ENCODE peak calls at places on chromosome 15, in five cellular contexts. One of them, this sample, is unnamed.
A peak's percentile ranks its signal among the peaks of the same experiment; 100 is the strongest.

GRCh38 chr15:81516461-81516860 is 142.4 kb upstream of the TMC3 start:
- DNase-seq in endodermal cell: no peak
- DNase-seq in HCT116: no peak
- DNase-seq in stomach: no peak
- DNase-seq in naive thymus-derived CD4-positive, alpha-beta T cell: no peak
- DNase-seq in this sample: no peak

GRCh38 chr15:45701108-45701507 is 66.3 kb downstream of the SQOR start:
- DNase-seq in endodermal cell: no peak
- DNase-seq in HCT116: no peak
- DNase-seq in stomach: no peak
- DNase-seq in naive thymus-derived CD4-positive, alpha-beta T cell: no peak
- DNase-seq in this sample: no peak

GRCh38 chr15:98596885-98597343 is 51.4 kb upstream of the IGF1R start:
- DNase-seq in endodermal cell: no peak
- DNase-seq in HCT116: no peak
- DNase-seq in stomach: no peak
- DNase-seq in naive thymus-derived CD4-positive, alpha-beta T cell: no peak
- DNase-seq in this sample: no peak

GRCh38 chr15:24068102-24068501 is 381.0 kb upstream of the NDN start:
- DNase-seq in endodermal cell: no peak
- DNase-seq in HCT116: no peak
- DNase-seq in stomach: no peak
- DNase-seq in naive thymus-derived CD4-positive, alpha-beta T cell: no peak
- DNase-seq in this sample: no peak

GRCh38 chr15:39613271-39613670 is 32.4 kb downstream of the THBS1 start:
- DNase-seq in endodermal cell: no peak
- DNase-seq in HCT116: no peak
- DNase-seq in stomach: no peak
- DNase-seq in naive thymus-derived CD4-positive, alpha-beta T cell: no peak
- DNase-seq in this sample: no peak

GRCh38 chr15:84750583-84751092 is 2.2 kb downstream of the ZNF592 start:
- DNase-seq in endodermal cell: peak; percentile 61
- DNase-seq in HCT116: no peak
- DNase-seq in stomach: no peak
- DNase-seq in naive thymus-derived CD4-positive, alpha-beta T cell: no peak
- DNase-seq in this sample: peak; percentile 32

GRCh38 chr15:93025625-93025982 is 63.4 kb downstream of the RGMA start:
- DNase-seq in endodermal cell: no peak
- DNase-seq in HCT116: no peak
- DNase-seq in stomach: no peak
- DNase-seq in naive thymus-derived CD4-positive, alpha-beta T cell: no peak
- DNase-seq in this sample: no peak

GRCh38 chr15:39184701-39185390 is 396.0 kb upstream of the THBS1 start:
- DNase-seq in endodermal cell: no peak
- DNase-seq in HCT116: no peak
- DNase-seq in stomach: no peak
- DNase-seq in naive thymus-derived CD4-positive, alpha-beta T cell: no peak
- DNase-seq in this sample: no peak

GRCh38 chr15:71049706-71050422 is 65.4 kb upstream of the THSD4 start:
- DNase-seq in endodermal cell: peak; percentile 50
- DNase-seq in HCT116: no peak
- DNase-seq in stomach: no peak
- DNase-seq in naive thymus-derived CD4-positive, alpha-beta T cell: no peak
- DNase-seq in this sample: no peak

GRCh38 chr15:48536681-48537091 is 108.8 kb downstream of the FBN1 start:
- DNase-seq in endodermal cell: no peak
- DNase-seq in HCT116: no peak
- DNase-seq in stomach: no peak
- DNase-seq in naive thymus-derived CD4-positive, alpha-beta T cell: no peak
- DNase-seq in this sample: no peak

GRCh38 chr15:40358492-40359353 is 704 bp downstream of the DISP2 start:
- DNase-seq in endodermal cell: no peak
- DNase-seq in HCT116: no peak
- DNase-seq in stomach: no peak
- DNase-seq in naive thymus-derived CD4-positive, alpha-beta T cell: no peak
- DNase-seq in this sample: no peak

GRCh38 chr15:60844431-60845174 is 365.7 kb upstream of the ICE2 start:
- DNase-seq in endodermal cell: no peak
- DNase-seq in HCT116: no peak
- DNase-seq in stomach: no peak
- DNase-seq in naive thymus-derived CD4-positive, alpha-beta T cell: peak; percentile 90
- DNase-seq in this sample: no peak

GRCh38 chr15:42063122-42063848 is 31.1 kb downstream of the PLA2G4D start:
- DNase-seq in endodermal cell: no peak
- DNase-seq in HCT116: no peak
- DNase-seq in stomach: no peak
- DNase-seq in naive thymus-derived CD4-positive, alpha-beta T cell: no peak
- DNase-seq in this sample: no peak

GRCh38 chr15:88649286-88649733 is 10.5 kb downstream of the ISG20 start:
- DNase-seq in endodermal cell: no peak
- DNase-seq in HCT116: peak; percentile 34
- DNase-seq in stomach: peak; percentile 53
- DNase-seq in naive thymus-derived CD4-positive, alpha-beta T cell: peak; percentile 62
- DNase-seq in this sample: peak; percentile 48

GRCh38 chr15:49558924-49559323 is 61.7 kb downstream of the FAM227B start:
- DNase-seq in endodermal cell: no peak
- DNase-seq in HCT116: no peak
- DNase-seq in stomach: no peak
- DNase-seq in naive thymus-derived CD4-positive, alpha-beta T cell: no peak
- DNase-seq in this sample: no peak

GRCh38 chr15:49273734-49274318 is 103.8 kb downstream of the GALK2 start:
- DNase-seq in endodermal cell: no peak
- DNase-seq in HCT116: no peak
- DNase-seq in stomach: no peak
- DNase-seq in naive thymus-derived CD4-positive, alpha-beta T cell: no peak
- DNase-seq in this sample: no peak

GRCh38 chr15:60972301-60972700 is 256.8 kb downstream of the RORA start:
- DNase-seq in endodermal cell: no peak
- DNase-seq in HCT116: no peak
- DNase-seq in stomach: no peak
- DNase-seq in naive thymus-derived CD4-positive, alpha-beta T cell: no peak
- DNase-seq in this sample: no peak

GRCh38 chr15:71627604-71628003 is 182.8 kb upstream of the NR2E3 start:
- DNase-seq in endodermal cell: no peak
- DNase-seq in HCT116: no peak
- DNase-seq in stomach: no peak
- DNase-seq in naive thymus-derived CD4-positive, alpha-beta T cell: no peak
- DNase-seq in this sample: no peak

GRCh38 chr15:77595231-77595630 is 37.5 kb downstream of the LINGO1 start:
- DNase-seq in endodermal cell: no peak
- DNase-seq in HCT116: no peak
- DNase-seq in stomach: no peak
- DNase-seq in naive thymus-derived CD4-positive, alpha-beta T cell: no peak
- DNase-seq in this sample: no peak

GRCh38 chr15:100544946-100545345 is 16.2 kb upstream of the CERS3 start:
- DNase-seq in endodermal cell: no peak
- DNase-seq in HCT116: no peak
- DNase-seq in stomach: no peak
- DNase-seq in naive thymus-derived CD4-positive, alpha-beta T cell: no peak
- DNase-seq in this sample: no peak

GRCh38 chr15:20106026-20106425 is 435.6 kb downstream of the GOLGA6L6 start:
- DNase-seq in endodermal cell: no peak
- DNase-seq in HCT116: no peak
- DNase-seq in stomach: peak; percentile 26
- DNase-seq in naive thymus-derived CD4-positive, alpha-beta T cell: no peak
- DNase-seq in this sample: no peak

GRCh38 chr15:58501636-58502178 is 69.9 kb downstream of the LIPC start:
- DNase-seq in endodermal cell: no peak
- DNase-seq in HCT116: no peak
- DNase-seq in stomach: no peak
- DNase-seq in naive thymus-derived CD4-positive, alpha-beta T cell: no peak
- DNase-seq in this sample: no peak

GRCh38 chr15:42155546-42156265 is 730 bp downstream of the PLA2G4F start:
- DNase-seq in endodermal cell: no peak
- DNase-seq in HCT116: no peak
- DNase-seq in stomach: peak; percentile 84
- DNase-seq in naive thymus-derived CD4-positive, alpha-beta T cell: no peak
- DNase-seq in this sample: no peak

GRCh38 chr15:90756916-90757315 is 39.8 kb downstream of the BLM start:
- DNase-seq in endodermal cell: no peak
- DNase-seq in HCT116: no peak
- DNase-seq in stomach: no peak
- DNase-seq in naive thymus-derived CD4-positive, alpha-beta T cell: no peak
- DNase-seq in this sample: no peak

DNA sequence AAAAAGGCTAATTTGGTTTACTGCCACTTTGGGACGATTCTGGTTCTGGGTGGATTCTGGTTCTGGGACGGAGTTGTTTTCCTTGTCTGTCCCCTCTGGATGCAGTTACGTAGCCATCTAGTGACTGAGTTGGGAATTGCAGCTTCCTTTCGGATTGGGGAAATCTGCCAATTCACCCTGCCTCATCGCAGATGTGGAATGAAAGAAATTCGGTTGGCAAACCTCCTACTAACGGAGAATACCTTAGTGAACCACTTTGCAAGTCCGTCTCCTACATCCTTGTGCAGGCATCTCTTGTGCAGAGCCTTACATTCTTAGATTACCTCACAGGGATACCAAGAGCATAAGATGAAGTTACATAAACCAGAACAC is 31.5 kb upstream of the AP4E1 start:
- DNase-seq in endodermal cell: peak; percentile 96
- DNase-seq in HCT116: peak; percentile 68
- DNase-seq in stomach: peak; percentile 74
- DNase-seq in naive thymus-derived CD4-positive, alpha-beta T cell: peak; percentile 69
- DNase-seq in this sample: peak; percentile 30
- H3K4me3 ChIP-seq in endodermal cell: no peak overlapping the region
- H3K4me3 ChIP-seq in HCT116: peak overlapping the region; percentile 34
- H3K4me3 ChIP-seq in stomach: peak overlapping the region; percentile 39
- H3K4me3 ChIP-seq in naive thymus-derived CD4-positive, alpha-beta T cell: peak overlapping the region; percentile 37
- H3K4me3 ChIP-seq in this sample: peak overlapping the region; percentile 62

GRCh38 chr15:36331531-36332275 is 247.7 kb upstream of the CDIN1 start:
- DNase-seq in endodermal cell: no peak
- DNase-seq in HCT116: no peak
- DNase-seq in stomach: no peak
- DNase-seq in naive thymus-derived CD4-positive, alpha-beta T cell: no peak
- DNase-seq in this sample: no peak
- H3K4me3 ChIP-seq in endodermal cell: no peak overlapping the region
- H3K4me3 ChIP-seq in HCT116: no peak overlapping the region
- H3K4me3 ChIP-seq in stomach: peak overlapping the region; percentile 9
- H3K4me3 ChIP-seq in naive thymus-derived CD4-positive, alpha-beta T cell: no peak overlapping the region
- H3K4me3 ChIP-seq in this sample: no peak overlapping the region

GRCh38 chr15:73951591-73951990 is 25.3 kb downstream of the LOXL1 start:
- DNase-seq in endodermal cell: no peak
- DNase-seq in HCT116: no peak
- DNase-seq in stomach: no peak
- DNase-seq in naive thymus-derived CD4-positive, alpha-beta T cell: no peak
- DNase-seq in this sample: no peak
- H3K4me3 ChIP-seq in endodermal cell: no peak overlapping the region
- H3K4me3 ChIP-seq in HCT116: no peak overlapping the region
- H3K4me3 ChIP-seq in stomach: no peak overlapping the region
- H3K4me3 ChIP-seq in naive thymus-derived CD4-positive, alpha-beta T cell: no peak overlapping the region
- H3K4me3 ChIP-seq in this sample: no peak overlapping the region

DNA sequence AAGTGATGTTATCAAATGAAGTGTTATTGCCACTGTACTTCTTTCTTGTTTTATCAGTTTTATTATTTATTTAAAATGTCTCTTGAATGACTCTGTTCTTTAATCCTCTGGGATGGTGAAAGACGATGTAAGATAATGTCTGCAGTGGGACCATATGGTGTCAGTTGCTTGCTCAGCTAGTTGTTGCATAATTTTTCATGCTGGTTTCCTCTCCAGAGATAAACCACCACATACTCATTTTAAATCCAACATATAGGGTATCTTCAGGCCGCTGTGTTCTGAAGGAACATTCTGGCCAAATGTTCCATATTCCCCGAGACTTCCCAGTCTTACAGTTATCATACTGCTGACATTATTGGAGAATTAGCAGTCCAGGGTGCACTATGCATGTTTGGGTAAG is 75.9 kb downstream of the GABRG3 start:
- DNase-seq in endodermal cell: no peak
- DNase-seq in HCT116: no peak
- DNase-seq in stomach: no peak
- DNase-seq in naive thymus-derived CD4-positive, alpha-beta T cell: no peak
- DNase-seq in this sample: no peak
- H3K4me3 ChIP-seq in endodermal cell: no peak overlapping the region
- H3K4me3 ChIP-seq in HCT116: no peak overlapping the region
- H3K4me3 ChIP-seq in stomach: no peak overlapping the region
- H3K4me3 ChIP-seq in naive thymus-derived CD4-positive, alpha-beta T cell: no peak overlapping the region
- H3K4me3 ChIP-seq in this sample: no peak overlapping the region

GRCh38 chr15:25860885-25861866 is 2.0 kb downstream of the ATP10A start:
- DNase-seq in endodermal cell: no peak
- DNase-seq in HCT116: no peak
- DNase-seq in stomach: no peak
- DNase-seq in naive thymus-derived CD4-positive, alpha-beta T cell: peak; percentile 48
- DNase-seq in this sample: no peak
- H3K4me3 ChIP-seq in endodermal cell: no peak overlapping the region
- H3K4me3 ChIP-seq in HCT116: no peak overlapping the region
- H3K4me3 ChIP-seq in stomach: peak overlapping the region; percentile 62
- H3K4me3 ChIP-seq in naive thymus-derived CD4-positive, alpha-beta T cell: peak overlapping the region; percentile 88
- H3K4me3 ChIP-seq in this sample: no peak overlapping the region

DNA sequence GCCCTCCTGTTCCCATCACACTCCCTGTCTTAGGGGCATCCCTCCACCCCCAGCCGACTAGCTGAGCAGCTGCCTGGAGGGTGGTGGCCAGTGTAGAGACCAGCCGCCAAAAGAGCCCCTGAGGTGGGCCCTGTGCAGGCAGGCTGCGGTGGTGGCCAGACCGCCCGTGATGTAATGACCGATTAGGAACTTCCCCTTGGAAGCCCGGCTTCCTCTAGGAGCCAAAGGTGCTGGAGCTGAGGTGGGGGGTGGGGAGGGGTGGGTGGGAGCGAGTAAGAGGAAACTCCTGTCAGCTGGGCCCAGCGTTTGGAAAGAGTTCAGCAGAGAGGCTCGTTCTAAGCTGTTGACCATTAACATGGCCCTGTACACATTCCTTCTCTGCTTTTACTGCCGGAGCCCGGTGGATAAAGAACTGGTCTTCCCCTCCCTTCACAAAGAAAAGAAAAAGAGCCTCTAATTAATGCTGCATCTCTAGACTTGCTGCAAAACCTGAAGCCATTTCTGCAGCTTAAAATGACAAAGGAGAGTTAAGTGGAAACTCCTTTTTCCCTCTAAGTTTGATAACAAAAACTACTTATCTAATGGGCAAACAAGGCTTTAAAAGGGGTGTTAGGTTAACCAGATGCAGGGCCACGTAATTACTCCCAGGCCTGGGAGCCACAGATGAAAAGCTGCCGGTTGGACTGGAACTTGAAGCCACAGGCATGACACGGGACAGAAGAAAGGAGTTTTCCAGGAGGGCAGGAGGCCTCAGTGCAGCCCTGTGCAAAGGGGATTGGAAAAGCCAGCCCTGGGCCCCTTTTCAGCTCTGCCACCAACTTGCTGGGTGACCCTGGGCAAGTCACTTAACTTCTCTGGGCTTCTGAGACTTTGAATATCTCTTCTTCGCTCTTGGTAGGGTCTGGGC is 71.2 kb downstream of the SMAD6 start:
- DNase-seq in endodermal cell: no peak
- DNase-seq in HCT116: no peak
- DNase-seq in stomach: peak; percentile 72
- DNase-seq in naive thymus-derived CD4-positive, alpha-beta T cell: no peak
- DNase-seq in this sample: no peak
- H3K4me3 ChIP-seq in endodermal cell: peak overlapping the region; percentile 56
- H3K4me3 ChIP-seq in HCT116: no peak overlapping the region
- H3K4me3 ChIP-seq in stomach: no peak overlapping the region
- H3K4me3 ChIP-seq in naive thymus-derived CD4-positive, alpha-beta T cell: no peak overlapping the region
- H3K4me3 ChIP-seq in this sample: no peak overlapping the region

DNA sequence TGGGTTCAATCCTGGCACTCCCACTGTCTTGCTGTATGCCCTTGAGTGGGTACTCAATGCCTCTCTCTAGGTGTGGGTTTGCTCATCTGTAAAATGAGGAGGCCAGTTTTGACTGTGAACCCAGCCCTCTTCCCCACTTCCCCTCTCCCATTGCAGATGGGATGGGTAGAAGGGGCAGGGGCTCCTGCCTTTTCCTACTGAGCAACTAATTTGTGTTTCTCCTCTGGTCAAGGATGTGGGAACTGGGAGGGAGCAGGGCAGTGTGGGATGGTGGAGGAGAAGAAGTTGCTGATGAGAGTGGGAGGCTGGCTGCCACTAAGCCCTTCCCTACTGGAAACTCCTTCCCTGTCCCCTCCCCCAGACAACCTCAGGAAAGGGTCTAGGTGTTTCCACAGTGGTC is 20.2 kb upstream of the ANKDD1A start:
- DNase-seq in endodermal cell: peak; percentile 41
- DNase-seq in HCT116: no peak
- DNase-seq in stomach: no peak
- DNase-seq in naive thymus-derived CD4-positive, alpha-beta T cell: no peak
- DNase-seq in this sample: no peak
- H3K4me3 ChIP-seq in endodermal cell: no peak overlapping the region
- H3K4me3 ChIP-seq in HCT116: no peak overlapping the region
- H3K4me3 ChIP-seq in stomach: no peak overlapping the region
- H3K4me3 ChIP-seq in naive thymus-derived CD4-positive, alpha-beta T cell: peak overlapping the region; percentile 12
- H3K4me3 ChIP-seq in this sample: peak overlapping the region; percentile 1